ENCODE peak calls at places on chromosomes 4 and X, in seven cellular contexts. R is A549, H is AG04449, O is lower leg skin, C is cardiac muscle cell, Y is AG09319, P is WTC11. W is an unnamed sample.

GRCh38 chr4:23297327-23297726 is 592.5 kb downstream of the PPARGC1A start:
- DNase-seq in R (no peak), H (no peak), O (no peak), C (no peak), Y (no peak), P (peak; percentile 13), W (no peak)

GRCh38 chr4:70666369-70666768 is at the start of gene JCHAIN:
- DNase-seq in R (no peak), H (no peak), O (no peak), C (no peak), Y (no peak), P (no peak), W (no peak)

GRCh38 chrX:9278475-9279270 is 186.2 kb upstream of the TBL1X start:
- DNase-seq in R (no peak), H (no peak), O (no peak), C (no peak), Y (peak; percentile 19), P (no peak), W (no peak)

GRCh38 chr4:5137927-5138326 is 86.6 kb downstream of the STK32B start:
- DNase-seq in R (peak; percentile 64), H (peak; percentile 29), O (no peak), C (no peak), Y (peak; percentile 8), P (no peak), W (no peak)

GRCh38 chr4:111930658-111931057 is 214.6 kb upstream of the FAM241A start:
- DNase-seq in R (no peak), H (no peak), O (no peak), C (no peak), Y (no peak), P (no peak), W (no peak)

GRCh38 chr4:153850525-153851280 is 61.8 kb upstream of the SFRP2 start:
- DNase-seq in R (no peak), H (no peak), O (no peak), C (peak; percentile 49), Y (no peak), P (no peak), W (no peak)

GRCh38 chr4:80138556-80139538 is 58.5 kb upstream of the PRDM8 start:
- DNase-seq in R (no peak), H (no peak), O (peak; percentile 30), C (no peak), Y (no peak), P (no peak), W (no peak)

GRCh38 chr4:20603671-20604313 is 96.5 kb upstream of the PACRGL start:
- DNase-seq in R (no peak), H (peak; percentile 33), O (no peak), C (no peak), Y (peak; percentile 22), P (no peak), W (no peak)

GRCh38 chr4:99087887-99088484 is 602 bp downstream of the ADH5 start:
- DNase-seq in R (peak; percentile 52), H (peak; percentile 59), O (peak; percentile 89), C (peak; percentile 67), Y (peak; percentile 85), P (peak; percentile 12), W (peak; percentile 19)

GRCh38 chr4:38101563-38101962 is 141.4 kb downstream of the PTTG2 start:
- DNase-seq in R (no peak), H (peak; percentile 80), O (no peak), C (no peak), Y (no peak), P (no peak), W (no peak)

GRCh38 chr4:24551492-24552330 is 32.6 kb downstream of the DHX15 start:
- DNase-seq in R (no peak), H (no peak), O (no peak), C (no peak), Y (no peak), P (no peak), W (no peak)
- TF ChIP-seq CTCF in R (peak; percentile 25), H (no peak), O (no peak), C (peak; percentile 48), Y (peak; percentile 34), P (no peak), W (peak; percentile 55)

DNA sequence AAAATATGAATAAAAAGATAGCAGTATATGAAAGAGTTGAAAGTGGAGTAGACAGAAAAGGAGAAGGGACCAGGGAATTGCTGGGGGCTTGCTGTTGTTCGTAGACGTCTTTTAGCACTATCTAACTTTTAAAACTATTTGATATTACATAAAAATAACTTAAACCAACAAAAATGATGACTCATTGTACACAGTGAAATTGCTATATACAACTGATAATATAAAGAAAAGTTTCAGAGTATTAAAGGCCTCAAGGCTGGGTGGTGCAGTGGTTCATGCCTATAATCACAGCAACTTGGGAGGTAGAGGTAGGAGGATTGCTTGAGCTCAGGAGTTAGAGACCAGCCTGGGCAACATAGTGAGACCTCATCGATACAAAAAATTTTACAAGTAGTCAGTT is 5.2 kb downstream of the TRPC3 start:
- DNase-seq in R (no peak), H (no peak), O (no peak), C (no peak), Y (no peak), P (no peak), W (no peak)
- TF ChIP-seq CTCF in R (no peak), H (no peak), O (no peak), C (no peak), Y (no peak), P (no peak), W (no peak)

GRCh38 chrX:79369871-79370270 is 2.7 kb upstream of the ITM2A start:
- DNase-seq in R (no peak), H (no peak), O (no peak), C (no peak), Y (no peak), P (no peak), W (no peak)

GRCh38 chrX:79366556-79366887 is 612 bp downstream of the ITM2A start:
- DNase-seq in R (no peak), H (no peak), O (no peak), C (no peak), Y (no peak), P (no peak), W (no peak)

GRCh38 chrX:79367907-79368306 is 773 bp upstream of the ITM2A start:
- DNase-seq in R (no peak), H (no peak), O (no peak), C (no peak), Y (no peak), P (no peak), W (no peak)

GRCh38 chrX:79365591-79365990 is 1.5 kb downstream of the ITM2A start:
- DNase-seq in R (no peak), H (no peak), O (no peak), C (no peak), Y (no peak), P (no peak), W (no peak)

GRCh38 chrX:79366888-79367749 is at the start of gene ITM2A:
- DNase-seq in R (no peak), H (no peak), O (peak; percentile 14), C (peak; percentile 32), Y (no peak), P (peak; percentile 55), W (peak; percentile 51)
- TF ChIP-seq CTCF in R (no peak), H (no peak), O (no peak), C (no peak), Y (no peak), P (no peak), W (no peak)

DNA sequence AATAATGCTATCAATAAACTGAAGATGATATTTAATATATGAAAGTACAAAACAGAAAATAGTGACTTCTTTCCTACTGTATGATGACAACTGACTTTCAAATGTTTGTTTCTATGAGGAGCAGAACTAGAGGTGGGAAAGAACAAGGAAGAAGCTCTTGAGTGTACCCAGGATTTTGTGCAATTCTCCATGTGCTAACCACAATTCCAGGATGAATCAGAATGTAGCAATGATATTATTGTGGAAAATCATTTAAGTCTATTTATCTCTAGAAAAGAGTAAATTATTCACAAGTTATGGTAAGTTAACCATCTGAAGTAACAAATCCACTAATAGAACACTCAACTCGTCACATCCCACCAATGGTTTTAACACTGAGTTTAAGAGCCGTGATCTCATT is 324.1 kb upstream of the EMCN start:
- DNase-seq in R (no peak), H (no peak), O (no peak), C (no peak), Y (no peak), P (no peak), W (no peak)
- TF ChIP-seq CTCF in R (no peak), H (no peak), O (no peak), C (no peak), Y (no peak), P (no peak), W (no peak)

GRCh38 chr4:116702949-116703348 is 382.4 kb downstream of the TRAM1L1 start:
- DNase-seq in R (peak; percentile 11), H (no peak), O (no peak), C (no peak), Y (no peak), P (no peak), W (no peak)
- TF ChIP-seq CTCF in R (no peak), H (no peak), O (no peak), C (no peak), Y (no peak), P (no peak), W (no peak)

DNA sequence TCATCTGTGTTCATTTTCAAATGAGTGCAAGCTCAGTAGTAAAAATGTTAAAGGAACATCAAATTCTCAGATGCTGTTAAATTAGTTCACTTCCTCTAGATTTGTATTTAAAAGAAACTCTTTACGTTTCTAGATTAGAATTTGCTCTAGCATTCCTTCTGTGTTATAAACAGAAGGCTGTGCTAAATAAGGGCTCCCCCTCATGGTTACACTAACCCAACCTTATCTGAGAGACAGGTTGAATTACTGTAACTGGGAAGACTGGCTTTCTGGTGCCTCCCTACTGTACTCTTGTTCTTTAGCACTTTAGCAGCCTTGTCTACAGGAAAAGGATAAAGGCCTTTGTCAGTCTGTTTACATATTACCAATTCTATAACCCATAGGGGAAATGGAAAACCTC is 56.8 kb downstream of the RXFP1 start:
- DNase-seq in R (peak; percentile 18), H (no peak), O (no peak), C (peak; percentile 31), Y (peak; percentile 20), P (no peak), W (no peak)
- TF ChIP-seq CTCF in R (peak; percentile 37), H (no peak), O (no peak), C (peak; percentile 47), Y (peak; percentile 43), P (no peak), W (no peak)

DNA sequence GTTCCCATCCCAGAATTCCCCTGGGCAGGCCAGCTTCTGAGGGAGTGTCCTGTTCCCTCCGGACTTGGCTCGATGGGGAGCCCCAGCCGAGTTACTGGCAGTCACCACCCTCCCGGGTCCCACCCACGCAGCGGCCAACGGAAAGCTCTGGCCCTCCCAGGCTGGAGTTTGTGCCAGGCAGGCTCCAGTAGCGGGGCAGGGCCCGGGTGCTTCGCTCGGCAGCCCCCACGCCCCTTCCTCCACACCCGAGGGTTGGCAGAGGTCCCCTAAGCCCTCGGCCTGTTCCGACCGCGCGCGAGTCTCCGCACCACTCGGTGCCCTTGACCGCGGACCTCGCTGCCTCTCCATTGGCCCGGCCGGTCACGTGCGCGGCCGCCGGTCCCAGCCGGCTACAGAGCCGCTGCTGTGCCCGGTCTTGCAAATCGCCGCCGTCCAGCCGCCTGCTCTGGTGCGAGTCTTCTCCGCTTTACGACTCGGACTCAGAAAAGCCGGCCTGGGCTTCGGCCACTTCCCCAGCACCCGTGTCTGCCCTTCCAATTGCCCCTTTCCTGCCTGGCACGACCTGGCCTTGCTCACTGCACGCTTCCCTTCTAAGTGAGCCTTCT is 20.8 kb upstream of the MTM1 start:
- DNase-seq in R (peak; percentile 48), H (no peak), O (peak; percentile 24), C (peak; percentile 65), Y (no peak), P (peak; percentile 48), W (peak; percentile 67)
- TF ChIP-seq CTCF in R (no peak), H (no peak), O (no peak), C (no peak), Y (no peak), P (no peak), W (no peak)

W was measured in glutamatergic neuron.